ENCODE peak calls at places on chromosomes 2 and 18, in four cellular contexts. X is SK-N-SH, V is HepG2, H is H1. C is an unnamed sample.

GRCh38 chr2:124988794-124989193 is 963.7 kb downstream of the CNTNAP5 start:
- DNase-seq in H (no peak), V (no peak), X (no peak), C (no peak)

GRCh38 chr2:148273158-148273691 is 252.3 kb downstream of the MBD5 start:
- DNase-seq in X (no peak), H (no peak), V (no peak), C (no peak)

GRCh38 chr2:149348291-149348690 is 17.9 kb downstream of the LYPD6 start:
- DNase-seq in V (no peak), X (no peak), H (no peak), C (no peak)

GRCh38 chr18:3257627-3258120 is 4.3 kb upstream of the MYL12B start:
- DNase-seq in X (no peak), V (no peak), H (no peak), C (no peak)

GRCh38 chr2:24082787-24083566 is 1.7 kb downstream of the TP53I3 start:
- DNase-seq in X (no peak), V (no peak), H (no peak), C (no peak)

GRCh38 chr2:178553047-178553446 is 72.8 kb downstream of the PLEKHA3 start:
- DNase-seq in H (no peak), V (no peak), X (no peak), C (no peak)

GRCh38 chr18:74082476-74083070 is 65.1 kb downstream of the FBXO15 start:
- DNase-seq in V (peak), X (peak), H (peak), C (peak)

GRCh38 chr2:182852090-182852489 is 14.3 kb downstream of the FRZB start:
- DNase-seq in H (no peak), V (no peak), X (no peak), C (no peak)

GRCh38 chr18:28112056-28112470 is 64.9 kb downstream of the CDH2 start:
- DNase-seq in V (no peak), H (no peak), X (no peak), C (no peak)

GRCh38 chr18:54100466-54100865 is 124.0 kb downstream of the MBD2 start:
- DNase-seq in H (no peak), V (no peak), X (no peak), C (no peak)

GRCh38 chr2:205273148-205273547 is 409.2 kb upstream of the NRP2 start:
- DNase-seq in H (no peak), X (no peak), V (no peak), C (no peak)

GRCh38 chr2:119292226-119292625 is 68.6 kb downstream of the STEAP3 start:
- DNase-seq in X (no peak), V (peak), H (no peak), C (peak)

GRCh38 chr2:233320470-233320869 is 12.9 kb downstream of the SAG start:
- DNase-seq in X (no peak), H (no peak), V (no peak), C (no peak)

GRCh38 chr18:3619746-3620145 is 169.8 kb downstream of the TGIF1 start:
- DNase-seq in H (no peak), V (no peak), X (no peak), C (no peak)

GRCh38 chr2:30866974-30867373 is 59.7 kb upstream of the CAPN13 start:
- DNase-seq in V (no peak), H (no peak), X (no peak), C (no peak)

GRCh38 chr2:43075906-43076585 is 150.4 kb downstream of the ZFP36L2 start:
- DNase-seq in H (no peak), X (no peak), V (no peak), C (no peak)

GRCh38 chr2:40639294-40639693 is 187.4 kb upstream of the SLC8A1 start:
- DNase-seq in H (no peak), V (no peak), X (no peak), C (no peak)

GRCh38 chr18:57891707-57892391 is 88.7 kb upstream of the ATP8B1 start:
- DNase-seq in V (no peak), H (no peak), X (no peak), C (no peak)

DNA sequence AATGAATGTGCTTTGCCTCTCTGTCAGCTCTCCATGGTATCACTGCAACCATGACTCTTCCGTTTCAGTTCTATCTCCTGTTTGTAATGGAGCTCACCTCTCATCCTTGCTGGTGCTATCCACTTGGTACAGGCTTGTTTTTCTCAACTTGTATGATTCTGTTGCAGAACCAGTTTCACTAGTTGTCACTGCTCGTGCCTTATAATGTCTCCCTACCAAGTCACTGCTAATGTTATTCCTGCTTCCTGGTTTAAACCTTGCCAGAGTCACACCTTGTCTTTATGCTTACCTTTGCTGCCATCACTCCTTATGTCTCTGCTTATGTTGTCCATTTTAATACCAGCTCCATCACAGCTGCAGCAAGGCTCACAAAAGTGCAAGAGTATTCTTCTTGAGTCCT is 1191.0 kb upstream of the LRRTM1 start:
- DNase-seq in V (no peak), H (no peak), X (no peak), C (no peak)
- TF ChIP-seq POLR2AphosphoS5 in V (no peak), H (no peak), X (no peak), C (no peak)

GRCh38 chr18:58898427-58898826 is 33.8 kb downstream of the ZNF532 start:
- DNase-seq in V (no peak), X (no peak), H (no peak), C (no peak)
- TF ChIP-seq TAF1 in V (no peak), X (no peak), H (no peak), C (no peak)

GRCh38 chr2:174771136-174771535 is 6.9 kb upstream of the CHRNA1 start:
- DNase-seq in V (no peak), X (peak), H (no peak), C (no peak)

GRCh38 chr2:174772492-174772801 is 8.2 kb upstream of the CHRNA1 start:
- DNase-seq in H (no peak), V (no peak), X (no peak), C (no peak)

GRCh38 chr2:174773191-174773590 is 8.9 kb upstream of the CHRNA1 start:
- DNase-seq in H (no peak), V (no peak), X (no peak), C (no peak)

GRCh38 chr2:174774828-174775227 is 10.6 kb upstream of the CHRNA1 start:
- DNase-seq in V (no peak), X (no peak), H (no peak), C (no peak)

DNA sequence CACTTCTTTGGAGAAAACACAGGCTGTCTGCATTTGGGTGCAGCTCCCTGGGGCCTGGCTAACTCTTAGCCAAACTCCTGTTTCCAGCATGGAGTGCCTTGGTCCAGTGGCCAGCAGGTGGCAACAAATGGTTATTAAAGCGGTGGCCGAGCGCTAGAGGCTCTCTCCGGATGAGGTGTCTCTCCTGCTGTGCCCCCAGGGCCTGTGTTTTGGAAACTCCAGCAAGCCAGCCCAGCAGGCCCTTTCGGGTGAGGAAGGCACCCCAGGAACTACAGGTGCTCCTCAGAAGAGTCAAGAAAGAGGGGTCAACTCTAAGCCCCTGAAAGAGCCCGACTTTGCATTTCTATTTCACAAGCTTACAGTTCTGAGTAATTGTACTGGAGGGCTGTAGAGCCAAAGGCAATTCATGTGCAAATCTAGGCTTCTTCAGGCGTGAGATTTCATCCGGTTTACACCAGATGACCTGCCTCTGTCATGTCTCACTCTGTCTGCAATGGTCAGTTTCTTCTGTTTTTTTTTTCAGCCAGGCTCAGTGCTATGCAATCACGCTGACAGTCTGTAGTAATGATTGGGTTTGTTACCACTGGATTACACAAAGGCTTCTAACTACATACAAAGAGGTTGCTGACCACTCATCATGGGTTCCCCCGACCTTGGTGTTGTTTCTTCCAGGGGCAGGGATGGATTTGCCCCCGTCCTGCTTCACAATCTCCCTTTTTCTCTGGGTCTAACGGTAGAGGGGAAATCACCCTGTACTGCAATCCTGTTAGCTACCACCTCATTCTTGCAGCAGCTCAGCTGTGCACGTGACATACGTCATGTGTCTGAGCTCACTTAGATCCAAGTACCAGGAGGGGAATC is 7.6 kb upstream of the CHRNA1 start:
- DNase-seq in X (peak), V (peak), H (peak), C (peak)
- TF ChIP-seq POLR2AphosphoS5 in X (no peak), V (no peak), H (no peak), C (no peak)

GRCh38 chr18:50656841-50657470 is 97.1 kb downstream of the MAPK4 start:
- DNase-seq in V (no peak), X (no peak), H (no peak), C (no peak)

GRCh38 chr18:50658601-50659000 is 98.7 kb downstream of the MAPK4 start:
- DNase-seq in H (no peak), X (no peak), V (no peak), C (no peak)

GRCh38 chr18:50662177-50662576 is 102.3 kb downstream of the MAPK4 start:
- DNase-seq in V (peak), X (peak), H (no peak), C (peak)

GRCh38 chr18:50661013-50661412 is 101.1 kb downstream of the MAPK4 start:
- DNase-seq in H (no peak), X (no peak), V (no peak), C (no peak)

DNA sequence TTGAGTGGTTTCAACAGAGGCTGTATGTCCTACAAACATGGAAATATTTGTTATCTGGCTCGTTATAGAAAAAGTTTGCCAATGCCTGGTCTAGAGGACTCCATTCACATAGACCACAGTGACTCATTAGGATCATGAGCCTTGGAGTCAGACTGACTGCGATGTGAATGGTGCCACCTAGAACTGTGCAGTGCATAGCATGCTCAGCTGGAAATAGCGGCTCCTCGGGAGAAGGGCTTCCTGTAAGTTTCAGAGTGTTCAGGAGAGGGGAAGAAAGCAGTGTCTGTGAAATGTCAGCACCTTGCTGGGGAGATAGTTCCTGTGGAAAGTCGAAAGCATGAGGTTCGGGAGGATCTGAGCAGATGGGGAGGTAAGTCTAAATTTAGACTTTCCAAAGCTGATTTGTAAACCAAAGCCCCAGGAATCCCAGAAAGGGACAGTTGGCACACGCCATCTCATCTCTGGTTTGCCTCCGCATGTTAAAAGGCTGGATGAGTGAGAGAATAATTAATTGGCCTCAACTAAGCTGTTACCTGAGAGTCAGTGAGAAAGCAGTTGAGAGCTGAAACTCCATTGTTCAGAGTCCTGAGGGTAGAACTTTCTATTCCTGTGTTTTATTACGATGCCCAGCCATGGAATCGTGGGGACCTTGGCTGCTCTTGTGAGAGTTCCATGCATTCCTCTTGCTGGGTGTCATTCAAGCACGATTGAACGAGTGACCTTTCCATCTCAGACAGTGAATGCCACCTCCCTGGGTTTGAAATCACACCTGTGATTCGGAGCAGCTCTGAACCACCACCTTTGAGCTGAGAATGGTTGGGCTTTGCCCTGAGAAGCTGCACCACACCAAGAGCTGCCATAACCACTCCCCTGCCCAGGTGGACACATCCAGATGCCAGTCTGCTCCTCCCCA is 99.5 kb downstream of the MAPK4 start:
- DNase-seq in X (no peak), H (no peak), V (peak), C (no peak)
- TF ChIP-seq TAF1 in X (no peak), H (no peak), V (no peak), C (no peak)

GRCh38 chr2:174025271-174026121 is 60.3 kb upstream of the SP3 start:
- DNase-seq in H (no peak), X (peak), V (peak), C (no peak)
- TF ChIP-seq POLR2AphosphoS5 in H (no peak), X (no peak), V (no peak), C (no peak)

GRCh38 chr2:15184491-15184890 is 376.6 kb downstream of the NBAS start:
- DNase-seq in H (no peak), X (no peak), V (no peak), C (no peak)

GRCh38 chr2:15180379-15180778 is 380.8 kb downstream of the NBAS start:
- DNase-seq in H (no peak), V (no peak), X (no peak), C (no peak)

GRCh38 chr2:15178946-15179345 is 382.2 kb downstream of the NBAS start:
- DNase-seq in X (no peak), H (no peak), V (no peak), C (no peak)

GRCh38 chr2:15182275-15182674 is 378.9 kb downstream of the NBAS start:
- DNase-seq in H (no peak), X (no peak), V (no peak), C (no peak)

GRCh38 chr2:15181092-15181745 is 379.9 kb downstream of the NBAS start:
- DNase-seq in H (no peak), X (no peak), V (no peak), C (no peak)
- TF ChIP-seq TAF1 in H (no peak), X (no peak), V (no peak), C (no peak)

GRCh38 chr2:85607268-85608215 is 4.3 kb downstream of the C2orf68 start:
- DNase-seq in V (peak), H (no peak), X (no peak), C (no peak)
- TF ChIP-seq POLR2AphosphoS5 in V (no peak), H (no peak), X (no peak), C (no peak)

GRCh38 chr2:121906170-121906569 is 150.7 kb downstream of the TSN start:
- DNase-seq in V (no peak), X (no peak), H (no peak), C (no peak)

GRCh38 chr2:121910139-121910538 is 154.7 kb downstream of the TSN start:
- DNase-seq in X (no peak), H (no peak), V (no peak), C (no peak)

GRCh38 chr2:121905201-121905600 is 149.8 kb downstream of the TSN start:
- DNase-seq in V (no peak), X (no peak), H (no peak), C (no peak)

GRCh38 chr2:121911036-121911435 is 155.6 kb downstream of the TSN start:
- DNase-seq in X (no peak), V (no peak), H (no peak), C (no peak)

GRCh38 chr2:121907905-121908304 is 152.5 kb downstream of the TSN start:
- DNase-seq in H (no peak), X (no peak), V (no peak), C (no peak)
- TF ChIP-seq TAF1 in H (no peak), X (no peak), V (no peak), C (no peak)

C was measured in GM12891.